ENCODE peak calls at places on chromosome 17, in four cellular contexts. One of them, this sample, is unnamed.
A peak's percentile ranks its signal among the peaks of the same experiment; 100 is the strongest.

GRCh38 chr17:57938061-57938502 is 17.1 kb downstream of the CUEDC1 start:
- DNase-seq in K562: no peak
- DNase-seq in HepG2: peak; percentile 86
- DNase-seq in H1: no peak
- DNase-seq in this sample: no peak

GRCh38 chr17:35038434-35038833 is 25.1 kb downstream of the RFFL start:
- DNase-seq in K562: no peak
- DNase-seq in HepG2: no peak
- DNase-seq in H1: no peak
- DNase-seq in this sample: no peak

GRCh38 chr17:72399608-72400487 is 279.0 kb downstream of the SOX9 start:
- DNase-seq in K562: no peak
- DNase-seq in HepG2: peak; percentile 100
- DNase-seq in H1: no peak
- DNase-seq in this sample: no peak

GRCh38 chr17:79802039-79802735 is 5.3 kb upstream of the CBX8 start:
- DNase-seq in K562: no peak
- DNase-seq in HepG2: no peak
- DNase-seq in H1: peak; percentile 49
- DNase-seq in this sample: no peak

GRCh38 chr17:628507-628941 is 86.1 kb downstream of the VPS53 start:
- DNase-seq in K562: no peak
- DNase-seq in HepG2: no peak
- DNase-seq in H1: no peak
- DNase-seq in this sample: no peak

GRCh38 chr17:44146375-44147346 is 4.9 kb downstream of the HROB start:
- DNase-seq in K562: no peak
- DNase-seq in HepG2: no peak
- DNase-seq in H1: no peak
- DNase-seq in this sample: no peak

GRCh38 chr17:41547921-41548843 is 20.1 kb upstream of the KRT19 start:
- DNase-seq in K562: peak; percentile 69
- DNase-seq in HepG2: no peak
- DNase-seq in H1: no peak
- DNase-seq in this sample: peak; percentile 96

GRCh38 chr17:80835816-80836657 is 155.6 kb upstream of the CHMP6 start:
- DNase-seq in K562: no peak
- DNase-seq in HepG2: no peak
- DNase-seq in H1: no peak
- DNase-seq in this sample: no peak

GRCh38 chr17:57517519-57518342 is 227.4 kb downstream of the CCDC182 start:
- DNase-seq in K562: no peak
- DNase-seq in HepG2: peak; percentile 97
- DNase-seq in H1: no peak
- DNase-seq in this sample: no peak

GRCh38 chr17:37458805-37459204 is 30.9 kb upstream of the DUSP14 start:
- DNase-seq in K562: no peak
- DNase-seq in HepG2: no peak
- DNase-seq in H1: no peak
- DNase-seq in this sample: no peak

GRCh38 chr17:66371561-66371960 is 69.1 kb downstream of the PRKCA start:
- DNase-seq in K562: no peak
- DNase-seq in HepG2: no peak
- DNase-seq in H1: no peak
- DNase-seq in this sample: no peak

GRCh38 chr17:60391419-60392041 is 403 bp downstream of the USP32 start:
- DNase-seq in K562: no peak
- DNase-seq in HepG2: no peak
- DNase-seq in H1: no peak
- DNase-seq in this sample: no peak

GRCh38 chr17:65514082-65514481 is 47.4 kb downstream of the AXIN2 start:
- DNase-seq in K562: no peak
- DNase-seq in HepG2: no peak
- DNase-seq in H1: no peak
- DNase-seq in this sample: no peak

GRCh38 chr17:38451030-38451839 is 23.0 kb downstream of the ARHGAP23 start:
- DNase-seq in K562: no peak
- DNase-seq in HepG2: peak; percentile 50
- DNase-seq in H1: peak; percentile 84
- DNase-seq in this sample: no peak

GRCh38 chr17:13885953-13886889 is 183.1 kb upstream of the COX10 start:
- DNase-seq in K562: no peak
- DNase-seq in HepG2: no peak
- DNase-seq in H1: no peak
- DNase-seq in this sample: no peak

GRCh38 chr17:46940692-46941404 is 17.9 kb downstream of the GOSR2 start:
- DNase-seq in K562: peak; percentile 84
- DNase-seq in HepG2: peak; percentile 85
- DNase-seq in H1: peak; percentile 89
- DNase-seq in this sample: peak; percentile 66

GRCh38 chr17:46942441-46943217 is 19.7 kb downstream of the GOSR2 start:
- DNase-seq in K562: peak; percentile 84
- DNase-seq in HepG2: peak; percentile 82
- DNase-seq in H1: peak; percentile 91
- DNase-seq in this sample: peak; percentile 55

GRCh38 chr17:46943218-46943510 is 20.2 kb downstream of the GOSR2 start:
- DNase-seq in K562: no peak
- DNase-seq in HepG2: no peak
- DNase-seq in H1: no peak
- DNase-seq in this sample: no peak

GRCh38 chr17:46944931-46945330 is 22.0 kb downstream of the GOSR2 start:
- DNase-seq in K562: no peak
- DNase-seq in HepG2: no peak
- DNase-seq in H1: no peak
- DNase-seq in this sample: no peak

GRCh38 chr17:46943511-46944393 is 20.8 kb downstream of the GOSR2 start:
- DNase-seq in K562: peak; percentile 48
- DNase-seq in HepG2: peak; percentile 92
- DNase-seq in H1: peak; percentile 57
- DNase-seq in this sample: no peak
- TF ChIP-seq FOSL1 in K562: peak; percentile 56
- TF ChIP-seq FOSL1 in HepG2: no peak
- TF ChIP-seq FOSL1 in H1: no peak
- TF ChIP-seq FOSL1 in this sample: no peak

GRCh38 chr17:76528156-76528527 is 9.4 kb downstream of the CYGB start:
- DNase-seq in K562: no peak
- DNase-seq in HepG2: no peak
- DNase-seq in H1: no peak
- DNase-seq in this sample: no peak

GRCh38 chr17:76529643-76530488 is 7.6 kb downstream of the CYGB start:
- DNase-seq in K562: peak; percentile 89
- DNase-seq in HepG2: peak; percentile 61
- DNase-seq in H1: peak; percentile 57
- DNase-seq in this sample: no peak

GRCh38 chr17:76528528-76529223 is 8.8 kb downstream of the CYGB start:
- DNase-seq in K562: peak; percentile 88
- DNase-seq in HepG2: no peak
- DNase-seq in H1: no peak
- DNase-seq in this sample: no peak

GRCh38 chr17:76530489-76530814 is 7.1 kb downstream of the CYGB start:
- DNase-seq in K562: no peak
- DNase-seq in HepG2: no peak
- DNase-seq in H1: no peak
- DNase-seq in this sample: no peak

DNA sequence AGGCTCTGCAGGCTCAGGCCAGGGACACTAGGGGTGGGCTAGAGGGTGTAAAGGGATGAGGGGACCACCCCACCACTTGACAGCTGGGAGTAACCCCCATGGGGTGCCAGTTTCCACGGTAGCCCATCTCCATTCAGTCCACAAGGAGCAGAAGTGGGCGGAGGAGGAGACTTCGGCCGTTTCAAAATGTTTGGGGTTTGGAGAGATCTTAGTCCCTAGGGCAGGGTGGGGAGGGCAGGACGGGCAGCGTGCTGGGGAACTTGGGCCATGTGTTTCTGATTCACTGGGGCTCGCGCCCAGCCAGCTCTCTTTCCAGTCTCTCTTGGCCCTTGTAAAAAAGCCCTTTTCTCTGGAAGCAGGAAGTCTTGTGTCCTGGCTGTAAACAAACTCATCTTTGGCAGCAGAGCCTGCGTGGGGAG is 8.3 kb downstream of the CYGB start:
- DNase-seq in K562: peak; percentile 64
- DNase-seq in HepG2: no peak
- DNase-seq in H1: no peak
- DNase-seq in this sample: no peak
- TF ChIP-seq FOSL1 in K562: no peak
- TF ChIP-seq FOSL1 in HepG2: no peak
- TF ChIP-seq FOSL1 in H1: no peak
- TF ChIP-seq FOSL1 in this sample: no peak

GRCh38 chr17:10177921-10178788 is 20.3 kb downstream of the GAS7 start:
- DNase-seq in K562: no peak
- DNase-seq in HepG2: no peak
- DNase-seq in H1: peak; percentile 54
- DNase-seq in this sample: no peak
- TF ChIP-seq FOSL1 in K562: no peak
- TF ChIP-seq FOSL1 in HepG2: no peak
- TF ChIP-seq FOSL1 in H1: no peak
- TF ChIP-seq FOSL1 in this sample: no peak

GRCh38 chr17:27919120-27919519 is 26.0 kb upstream of the LYRM9 start:
- DNase-seq in K562: no peak
- DNase-seq in HepG2: no peak
- DNase-seq in H1: no peak
- DNase-seq in this sample: no peak
- TF ChIP-seq FOSL1 in K562: no peak
- TF ChIP-seq FOSL1 in HepG2: no peak
- TF ChIP-seq FOSL1 in H1: no peak
- TF ChIP-seq FOSL1 in this sample: no peak

GRCh38 chr17:45942284-45942683 is 47.9 kb downstream of the MAPT start:
- DNase-seq in K562: no peak
- DNase-seq in HepG2: no peak
- DNase-seq in H1: no peak
- DNase-seq in this sample: no peak
- TF ChIP-seq FOSL1 in K562: no peak
- TF ChIP-seq FOSL1 in HepG2: no peak
- TF ChIP-seq FOSL1 in H1: no peak
- TF ChIP-seq FOSL1 in this sample: no peak

GRCh38 chr17:74678541-74678940 is 34.2 kb downstream of the CD300LF start:
- DNase-seq in K562: no peak
- DNase-seq in HepG2: no peak
- DNase-seq in H1: no peak
- DNase-seq in this sample: no peak

GRCh38 chr17:74680941-74681340 is 31.8 kb downstream of the CD300LF start:
- DNase-seq in K562: no peak
- DNase-seq in HepG2: no peak
- DNase-seq in H1: no peak
- DNase-seq in this sample: no peak

GRCh38 chr17:74677558-74678466 is 34.9 kb downstream of the CD300LF start:
- DNase-seq in K562: no peak
- DNase-seq in HepG2: no peak
- DNase-seq in H1: no peak
- DNase-seq in this sample: no peak

GRCh38 chr17:74682442-74683190 is 30.1 kb downstream of the CD300LF start:
- DNase-seq in K562: no peak
- DNase-seq in HepG2: no peak
- DNase-seq in H1: no peak
- DNase-seq in this sample: no peak

GRCh38 chr17:74682028-74682427 is 30.7 kb downstream of the CD300LF start:
- DNase-seq in K562: no peak
- DNase-seq in HepG2: no peak
- DNase-seq in H1: no peak
- DNase-seq in this sample: no peak
- TF ChIP-seq FOSL1 in K562: no peak
- TF ChIP-seq FOSL1 in HepG2: no peak
- TF ChIP-seq FOSL1 in H1: no peak
- TF ChIP-seq FOSL1 in this sample: no peak

GRCh38 chr17:29124931-29125270 is 55.3 kb downstream of the MYO18A start:
- DNase-seq in K562: peak; percentile 81
- DNase-seq in HepG2: no peak
- DNase-seq in H1: no peak
- DNase-seq in this sample: no peak

GRCh38 chr17:29125651-29126050 is 54.5 kb downstream of the MYO18A start:
- DNase-seq in K562: no peak
- DNase-seq in HepG2: no peak
- DNase-seq in H1: no peak
- DNase-seq in this sample: no peak

GRCh38 chr17:29124135-29124930 is 55.9 kb downstream of the MYO18A start:
- DNase-seq in K562: peak; percentile 83
- DNase-seq in HepG2: peak; percentile 71
- DNase-seq in H1: peak; percentile 57
- DNase-seq in this sample: no peak

GRCh38 chr17:29127840-29128239 is 52.4 kb downstream of the MYO18A start:
- DNase-seq in K562: no peak
- DNase-seq in HepG2: no peak
- DNase-seq in H1: no peak
- DNase-seq in this sample: no peak

DNA sequence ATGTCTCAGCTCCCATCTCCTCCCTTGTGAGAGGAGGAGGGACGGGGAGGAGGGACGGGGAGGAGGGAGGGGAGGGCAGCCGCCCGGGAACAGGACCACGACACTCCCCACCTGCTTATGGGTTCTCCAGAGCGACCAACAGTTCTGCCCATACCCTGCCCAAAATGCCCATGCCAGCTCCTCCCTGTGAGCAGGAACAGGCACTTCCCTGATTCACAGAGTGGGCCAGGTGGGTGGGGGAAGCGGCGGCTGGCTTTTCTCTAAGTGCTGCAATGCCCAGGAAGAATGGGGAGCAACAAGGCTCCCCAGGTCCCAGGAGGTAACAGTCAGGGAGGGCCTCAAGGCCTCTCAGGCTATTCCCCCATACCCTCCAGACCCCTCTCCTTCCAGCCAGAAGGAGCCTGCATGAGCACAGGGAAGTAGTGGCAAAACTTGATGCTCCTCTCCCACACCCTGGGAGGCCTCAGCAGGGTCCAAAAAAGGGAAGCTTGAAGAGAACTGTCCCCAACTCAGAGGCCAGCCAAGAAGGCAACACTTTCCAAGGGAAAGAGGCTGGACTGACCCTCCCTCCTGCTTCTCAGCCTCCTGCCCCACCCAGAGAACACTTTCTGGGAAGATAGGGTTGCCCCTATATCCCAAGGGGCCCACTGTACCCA is 53.8 kb downstream of the MYO18A start:
- DNase-seq in K562: no peak
- DNase-seq in HepG2: no peak
- DNase-seq in H1: no peak
- DNase-seq in this sample: no peak
- TF ChIP-seq FOSL1 in K562: no peak
- TF ChIP-seq FOSL1 in HepG2: no peak
- TF ChIP-seq FOSL1 in H1: no peak
- TF ChIP-seq FOSL1 in this sample: no peak

This sample was measured in HCT116.